ENCODE peak calls at places on chromosomes 13 and 19, in seven cellular contexts. U, V, G, L, S, R and N are unnamed samples.

GRCh38 chr13:83286737-83287136 is 595.5 kb downstream of the SLITRK1 start:
- DNase-seq in U (no peak), V (no peak), G (no peak), L (no peak), S (no peak), R (no peak), N (no peak)

GRCh38 chr19:57747472-57747807 is 825 bp downstream of the ZNF776 start:
- DNase-seq in U (no peak), V (no peak), G (no peak), L (no peak), S (no peak), R (no peak), N (no peak)

GRCh38 chr13:40692946-40693345 is 26.5 kb upstream of the FOXO1 start:
- DNase-seq in U (no peak), V (no peak), G (no peak), L (no peak), S (no peak), R (peak), N (no peak)

GRCh38 chr13:68719815-68720214 is 1387.8 kb upstream of the ATXN8OS start:
- DNase-seq in U (no peak), V (no peak), G (no peak), L (no peak), S (no peak), R (no peak), N (no peak)

GRCh38 chr19:4582980-4583842 is 23.7 kb upstream of the SEMA6B start:
- DNase-seq in U (no peak), V (no peak), G (no peak), L (no peak), S (no peak), R (peak), N (no peak)

GRCh38 chr19:19452241-19453128 is 47.0 kb downstream of the GATAD2A start:
- DNase-seq in U (no peak), V (no peak), G (peak), L (no peak), S (no peak), R (no peak), N (no peak)

GRCh38 chr13:39253774-39254173 is 215.5 kb downstream of the NHLRC3 start:
- DNase-seq in U (no peak), V (no peak), G (no peak), L (no peak), S (no peak), R (peak), N (no peak)

GRCh38 chr13:27293051-27293691 is 22.5 kb downstream of the RASL11A start:
- DNase-seq in U (no peak), V (no peak), G (no peak), L (no peak), S (no peak), R (no peak), N (no peak)

GRCh38 chr13:113149711-113150544 is 8.5 kb upstream of the PROZ start:
- DNase-seq in U (no peak), V (no peak), G (no peak), L (no peak), S (no peak), R (no peak), N (no peak)

GRCh38 chr13:23858586-23858985 is 30.6 kb downstream of the MIPEP start:
- DNase-seq in U (no peak), V (no peak), G (no peak), L (no peak), S (no peak), R (no peak), N (no peak)

GRCh38 chr13:99981115-99982020 is at the start of gene ZIC2:
- DNase-seq in U (no peak), V (no peak), G (no peak), L (peak), S (no peak), R (peak), N (no peak)

GRCh38 chr19:16825312-16826168 is 3.7 kb upstream of the SIN3B start:
- DNase-seq in U (peak), V (no peak), G (peak), L (no peak), S (peak), R (peak), N (no peak)

GRCh38 chr13:44309771-44310767 is 63.6 kb upstream of the SERP2 start:
- DNase-seq in U (peak), V (no peak), G (peak), L (no peak), S (peak), R (peak), N (no peak)

GRCh38 chr19:10230155-10230903 is 802 bp downstream of the S1PR2 start:
- DNase-seq in U (peak), V (no peak), G (peak), L (peak), S (peak), R (peak), N (no peak)

GRCh38 chr19:3766520-3766919 is 4.0 kb downstream of the MRPL54 start:
- DNase-seq in U (no peak), V (no peak), G (no peak), L (no peak), S (no peak), R (no peak), N (no peak)

GRCh38 chr19:23222998-23223652 is 27.1 kb downstream of the ZNF724 start:
- DNase-seq in U (no peak), V (no peak), G (no peak), L (no peak), S (no peak), R (no peak), N (no peak)

GRCh38 chr13:52746141-52746540 is 6.5 kb upstream of the CNMD start:
- DNase-seq in U (no peak), V (no peak), G (no peak), L (no peak), S (no peak), R (no peak), N (no peak)

GRCh38 chr13:59447846-59448620 is 715.7 kb downstream of the DIAPH3 start:
- DNase-seq in U (no peak), V (no peak), G (no peak), L (no peak), S (no peak), R (peak), N (no peak)

GRCh38 chr19:52335768-52336116 is 301 bp upstream of the ZNF610 start:
- DNase-seq in U (no peak), V (no peak), G (no peak), L (no peak), S (no peak), R (no peak), N (no peak)
- H3K27ac ChIP-seq in U (peak), V (no peak), G (peak), L (no peak), S (peak), R (no peak), N (peak)

DNA sequence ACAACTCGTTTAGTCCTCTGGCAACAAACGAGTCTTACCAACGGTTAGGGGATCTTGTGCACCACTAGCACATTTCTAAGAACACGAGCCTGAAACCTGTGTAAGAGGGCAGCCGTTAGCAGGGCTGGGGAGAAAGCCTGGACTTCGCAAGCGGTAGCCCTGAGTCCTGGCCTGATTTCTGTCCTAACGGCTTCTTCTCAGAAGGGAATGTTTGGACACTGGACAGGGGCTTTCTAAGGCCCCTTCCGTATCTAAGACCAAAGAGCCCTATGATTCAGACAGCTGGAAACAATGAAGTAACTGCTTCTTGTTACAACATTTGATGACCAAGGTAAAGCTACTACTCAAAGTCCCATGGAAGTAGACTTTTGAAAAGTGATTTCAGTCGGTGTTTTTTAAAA is 2.2 kb downstream of the ANKRD10 start:
- DNase-seq in U (no peak), V (no peak), G (no peak), L (no peak), S (no peak), R (no peak), N (no peak)
- H3K27ac ChIP-seq in U (peak), V (peak), G (peak), L (no peak), S (peak), R (no peak), N (no peak)

DNA sequence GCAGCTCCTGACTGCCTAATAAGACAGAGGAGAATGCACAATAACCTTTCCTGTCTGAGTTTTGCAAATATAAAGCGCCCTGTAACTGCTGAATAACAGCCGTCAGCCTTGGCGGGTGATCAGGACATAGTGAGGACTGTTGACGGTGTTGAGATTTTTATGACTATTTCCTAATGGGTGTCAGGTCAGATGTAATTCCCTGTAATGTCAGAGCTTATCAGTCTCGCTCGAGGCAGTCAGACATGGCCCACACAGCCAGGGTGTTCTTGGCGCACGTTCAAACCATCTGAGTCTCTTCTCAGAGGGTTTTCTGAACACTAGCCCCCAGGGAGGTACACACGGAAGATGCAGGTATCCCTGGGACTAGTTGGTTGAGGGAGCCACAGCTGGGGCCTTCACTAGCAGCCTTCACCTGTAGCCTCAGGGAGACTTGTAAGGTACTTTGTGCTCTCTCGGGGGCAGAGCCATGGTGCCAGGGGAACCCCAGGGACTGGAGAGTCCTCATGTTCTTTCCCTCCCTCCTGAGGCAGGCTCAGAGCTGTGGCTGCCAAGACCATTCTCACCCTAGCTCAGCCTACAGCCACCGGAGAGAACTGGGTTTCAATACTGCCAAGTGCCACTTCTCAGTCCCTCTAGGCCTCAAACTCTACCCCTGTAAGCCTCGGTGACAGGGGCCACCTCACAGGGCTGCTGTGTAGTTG is 213.1 kb downstream of the UQCRFS1 start:
- DNase-seq in U (no peak), V (no peak), G (no peak), L (no peak), S (no peak), R (no peak), N (no peak)
- H3K27ac ChIP-seq in U (no peak), V (no peak), G (no peak), L (no peak), S (no peak), R (no peak), N (no peak)

GRCh38 chr19:45809643-45810159 is 5.4 kb downstream of the RSPH6A start:
- DNase-seq in U (no peak), V (no peak), G (no peak), L (no peak), S (no peak), R (peak), N (no peak)
- H3K27ac ChIP-seq in U (no peak), V (peak), G (no peak), L (no peak), S (no peak), R (peak), N (peak)

GRCh38 chr19:21617740-21618339 is 112.4 kb downstream of the ZNF429 start:
- DNase-seq in U (no peak), V (no peak), G (no peak), L (no peak), S (no peak), R (no peak), N (no peak)
- H3K27ac ChIP-seq in U (no peak), V (no peak), G (no peak), L (no peak), S (no peak), R (no peak), N (no peak)